ENCODE peak calls at places on chromosomes 11 and 22, in seven cellular contexts. One of them, this sample, is unnamed.

GRCh38 chr11:72569966-72570892 is 104.0 kb downstream of the PDE2A start:
- DNase-seq in kidney: no peak
- DNase-seq in left lung: no peak
- DNase-seq in Peyer's patch: no peak
- DNase-seq in prostate gland: no peak
- DNase-seq in transverse colon: no peak
- DNase-seq in heart left ventricle: no peak
- DNase-seq in this sample: no peak

GRCh38 chr11:96554236-96554635 is 164.4 kb downstream of the JRKL start:
- DNase-seq in kidney: no peak
- DNase-seq in left lung: no peak
- DNase-seq in Peyer's patch: no peak
- DNase-seq in prostate gland: no peak
- DNase-seq in transverse colon: no peak
- DNase-seq in heart left ventricle: no peak
- DNase-seq in this sample: no peak

GRCh38 chr11:106917973-106918372 is 100.3 kb downstream of the GUCY1A2 start:
- DNase-seq in kidney: no peak
- DNase-seq in left lung: no peak
- DNase-seq in Peyer's patch: no peak
- DNase-seq in prostate gland: no peak
- DNase-seq in transverse colon: no peak
- DNase-seq in heart left ventricle: no peak
- DNase-seq in this sample: no peak

GRCh38 chr11:107591098-107591445 is at the start of gene ELMOD1:
- DNase-seq in kidney: peak; percentile 79
- DNase-seq in left lung: peak; percentile 84
- DNase-seq in Peyer's patch: no peak
- DNase-seq in prostate gland: no peak
- DNase-seq in transverse colon: peak; percentile 19
- DNase-seq in heart left ventricle: peak; percentile 68
- DNase-seq in this sample: peak; percentile 36

GRCh38 chr11:111665779-111666178 is 63.5 kb downstream of the SIK2 start:
- DNase-seq in kidney: no peak
- DNase-seq in left lung: no peak
- DNase-seq in Peyer's patch: no peak
- DNase-seq in prostate gland: no peak
- DNase-seq in transverse colon: no peak
- DNase-seq in heart left ventricle: no peak
- DNase-seq in this sample: no peak

GRCh38 chr11:121841487-121842167 is 274.4 kb downstream of the BLID start:
- DNase-seq in kidney: no peak
- DNase-seq in left lung: peak; percentile 2
- DNase-seq in Peyer's patch: no peak
- DNase-seq in prostate gland: no peak
- DNase-seq in transverse colon: no peak
- DNase-seq in heart left ventricle: no peak
- DNase-seq in this sample: no peak

GRCh38 chr11:95925011-95925410 is 1.1 kb upstream of the MTMR2 start:
- DNase-seq in kidney: no peak
- DNase-seq in left lung: no peak
- DNase-seq in Peyer's patch: no peak
- DNase-seq in prostate gland: no peak
- DNase-seq in transverse colon: no peak
- DNase-seq in heart left ventricle: no peak
- DNase-seq in this sample: no peak

GRCh38 chr11:73399159-73400090 is 23.2 kb downstream of the RELT start:
- DNase-seq in kidney: no peak
- DNase-seq in left lung: no peak
- DNase-seq in Peyer's patch: no peak
- DNase-seq in prostate gland: no peak
- DNase-seq in transverse colon: no peak
- DNase-seq in heart left ventricle: no peak
- DNase-seq in this sample: no peak

GRCh38 chr11:10486161-10486840 is 31.2 kb downstream of the AMPD3 start:
- DNase-seq in kidney: no peak
- DNase-seq in left lung: no peak
- DNase-seq in Peyer's patch: no peak
- DNase-seq in prostate gland: no peak
- DNase-seq in transverse colon: no peak
- DNase-seq in heart left ventricle: no peak
- DNase-seq in this sample: no peak

GRCh38 chr11:1839204-1839923 is 583 bp downstream of the TNNI2 start:
- DNase-seq in kidney: no peak
- DNase-seq in left lung: no peak
- DNase-seq in Peyer's patch: no peak
- DNase-seq in prostate gland: no peak
- DNase-seq in transverse colon: no peak
- DNase-seq in heart left ventricle: peak; percentile 15
- DNase-seq in this sample: no peak

GRCh38 chr11:85643255-85643654 is 4.5 kb upstream of the TMEM126A start:
- DNase-seq in kidney: no peak
- DNase-seq in left lung: no peak
- DNase-seq in Peyer's patch: no peak
- DNase-seq in prostate gland: no peak
- DNase-seq in transverse colon: peak; percentile 16
- DNase-seq in heart left ventricle: peak; percentile 66
- DNase-seq in this sample: peak; percentile 19

GRCh38 chr11:70141490-70142014 is 61.5 kb upstream of the FADD start:
- DNase-seq in kidney: no peak
- DNase-seq in left lung: peak; percentile 56
- DNase-seq in Peyer's patch: no peak
- DNase-seq in prostate gland: no peak
- DNase-seq in transverse colon: no peak
- DNase-seq in heart left ventricle: no peak
- DNase-seq in this sample: peak; percentile 28

GRCh38 chr11:96154802-96155520 is 188.0 kb downstream of the MAML2 start:
- DNase-seq in kidney: no peak
- DNase-seq in left lung: no peak
- DNase-seq in Peyer's patch: no peak
- DNase-seq in prostate gland: no peak
- DNase-seq in transverse colon: no peak
- DNase-seq in heart left ventricle: no peak
- DNase-seq in this sample: no peak

GRCh38 chr11:115623021-115623451 is 118.8 kb upstream of the CADM1 start:
- DNase-seq in kidney: peak; percentile 94
- DNase-seq in left lung: peak; percentile 75
- DNase-seq in Peyer's patch: peak; percentile 16
- DNase-seq in prostate gland: peak; percentile 11
- DNase-seq in transverse colon: peak; percentile 59
- DNase-seq in heart left ventricle: peak; percentile 93
- DNase-seq in this sample: peak; percentile 90

GRCh38 chr11:99325807-99326206 is 305.1 kb downstream of the CNTN5 start:
- DNase-seq in kidney: no peak
- DNase-seq in left lung: no peak
- DNase-seq in Peyer's patch: no peak
- DNase-seq in prostate gland: no peak
- DNase-seq in transverse colon: no peak
- DNase-seq in heart left ventricle: no peak
- DNase-seq in this sample: no peak

GRCh38 chr11:59557940-59558643 is 46.8 kb downstream of the OR4D9 start:
- DNase-seq in kidney: no peak
- DNase-seq in left lung: no peak
- DNase-seq in Peyer's patch: no peak
- DNase-seq in prostate gland: no peak
- DNase-seq in transverse colon: no peak
- DNase-seq in heart left ventricle: no peak
- DNase-seq in this sample: no peak

GRCh38 chr11:116492600-116492999 is 280.2 kb downstream of the BUD13 start:
- DNase-seq in kidney: no peak
- DNase-seq in left lung: no peak
- DNase-seq in Peyer's patch: no peak
- DNase-seq in prostate gland: no peak
- DNase-seq in transverse colon: no peak
- DNase-seq in heart left ventricle: no peak
- DNase-seq in this sample: no peak

GRCh38 chr22:33578752-33579151 is 341.5 kb downstream of the LARGE1 start:
- DNase-seq in kidney: no peak
- DNase-seq in left lung: no peak
- DNase-seq in Peyer's patch: no peak
- DNase-seq in prostate gland: no peak
- DNase-seq in transverse colon: no peak
- DNase-seq in heart left ventricle: no peak
- DNase-seq in this sample: no peak

DNA sequence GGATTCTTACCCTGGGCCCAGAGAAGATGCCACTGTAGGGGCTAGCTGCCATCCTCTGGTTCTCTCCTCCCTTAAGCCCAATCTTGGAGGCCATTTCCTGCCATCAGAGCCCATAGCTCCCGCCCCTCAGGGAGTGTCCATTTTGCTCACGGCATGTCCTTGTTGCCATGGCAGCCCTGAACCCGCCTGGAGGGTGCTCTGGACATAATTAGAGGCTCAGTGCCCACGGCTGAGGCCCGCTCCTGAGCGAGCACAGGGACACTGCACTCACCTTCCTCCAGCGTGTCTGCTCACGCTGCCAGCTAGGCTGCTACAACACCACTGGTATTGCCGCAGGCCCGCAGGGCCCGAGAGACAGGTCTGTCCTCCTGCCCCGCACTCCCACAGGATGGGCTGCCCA is 11.1 kb upstream of the SUSD2 start:
- DNase-seq in kidney: no peak
- DNase-seq in left lung: no peak
- DNase-seq in Peyer's patch: no peak
- DNase-seq in prostate gland: no peak
- DNase-seq in transverse colon: no peak
- DNase-seq in heart left ventricle: no peak
- DNase-seq in this sample: no peak
- H3K36me3 ChIP-seq in kidney: peaks cover 21% of the 10 kb centered on the region
- H3K36me3 ChIP-seq in left lung: peaks cover 97% of the 10 kb centered on the region
- H3K36me3 ChIP-seq in Peyer's patch: no peaks in the 10 kb centered on the region
- H3K36me3 ChIP-seq in prostate gland: peaks cover 16% of the 10 kb centered on the region
- H3K36me3 ChIP-seq in transverse colon: peaks cover 29% of the 10 kb centered on the region
- H3K36me3 ChIP-seq in heart left ventricle: peaks cover 92% of the 10 kb centered on the region
- H3K36me3 ChIP-seq in this sample: peaks cover 7% of the 10 kb centered on the region

GRCh38 chr22:50201191-50202129 is 649 bp downstream of the SELENOO start:
- DNase-seq in kidney: no peak
- DNase-seq in left lung: no peak
- DNase-seq in Peyer's patch: no peak
- DNase-seq in prostate gland: no peak
- DNase-seq in transverse colon: no peak
- DNase-seq in heart left ventricle: peak; percentile 43
- DNase-seq in this sample: no peak

GRCh38 chr22:50200333-50201190 is at the start of gene SELENOO:
- DNase-seq in kidney: peak; percentile 97
- DNase-seq in left lung: peak; percentile 96
- DNase-seq in Peyer's patch: peak; percentile 92
- DNase-seq in prostate gland: peak; percentile 86
- DNase-seq in transverse colon: peak; percentile 95
- DNase-seq in heart left ventricle: peak; percentile 94
- DNase-seq in this sample: peak; percentile 95

GRCh38 chr22:50199251-50199721 is 1.5 kb upstream of the SELENOO start:
- DNase-seq in kidney: no peak
- DNase-seq in left lung: no peak
- DNase-seq in Peyer's patch: no peak
- DNase-seq in prostate gland: no peak
- DNase-seq in transverse colon: no peak
- DNase-seq in heart left ventricle: no peak
- DNase-seq in this sample: no peak

GRCh38 chr22:50198624-50199017 is 2.2 kb upstream of the SELENOO start:
- DNase-seq in kidney: no peak
- DNase-seq in left lung: no peak
- DNase-seq in Peyer's patch: no peak
- DNase-seq in prostate gland: no peak
- DNase-seq in transverse colon: no peak
- DNase-seq in heart left ventricle: no peak
- DNase-seq in this sample: no peak

DNA sequence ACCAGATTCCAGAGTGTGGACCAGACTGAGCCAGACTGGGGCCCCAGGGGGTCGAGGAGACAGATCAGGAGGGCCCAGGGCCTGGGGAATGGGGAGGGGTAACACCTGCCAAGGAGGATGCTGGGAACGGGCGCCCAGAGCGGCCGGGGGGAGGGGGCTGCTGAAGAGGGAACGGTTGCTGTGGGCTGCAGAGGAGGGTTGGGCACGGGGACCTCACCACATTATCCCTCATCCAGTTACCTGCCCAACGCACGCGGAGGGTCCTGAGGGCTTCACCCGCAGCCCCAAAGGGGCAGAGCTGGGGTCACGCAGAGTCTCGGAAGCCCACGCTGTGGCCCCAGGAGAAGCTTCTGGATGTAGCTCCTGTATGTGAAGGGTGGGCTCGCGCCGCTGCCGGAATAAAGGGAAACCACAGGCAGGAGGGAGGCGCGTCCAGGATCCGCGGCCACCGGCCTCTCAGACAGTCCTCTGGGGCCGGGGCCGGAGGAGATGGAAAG is 927 bp upstream of the SELENOO start:
- DNase-seq in kidney: no peak
- DNase-seq in left lung: no peak
- DNase-seq in Peyer's patch: no peak
- DNase-seq in prostate gland: no peak
- DNase-seq in transverse colon: no peak
- DNase-seq in heart left ventricle: no peak
- DNase-seq in this sample: no peak
- H3K27ac ChIP-seq in kidney: no peak overlapping the region
- H3K27ac ChIP-seq in left lung: peak overlapping the region; percentile 80
- H3K27ac ChIP-seq in Peyer's patch: peak overlapping the region; percentile 92
- H3K27ac ChIP-seq in prostate gland: peak overlapping the region; percentile 73
- H3K27ac ChIP-seq in transverse colon: peak overlapping the region; percentile 85
- H3K27ac ChIP-seq in heart left ventricle: peak overlapping the region; percentile 78
- H3K27ac ChIP-seq in this sample: peak overlapping the region; percentile 85

GRCh38 chr11:63277345-63277943 is 34.0 kb upstream of the SLC22A25 start:
- DNase-seq in kidney: no peak
- DNase-seq in left lung: no peak
- DNase-seq in Peyer's patch: no peak
- DNase-seq in prostate gland: no peak
- DNase-seq in transverse colon: no peak
- DNase-seq in heart left ventricle: no peak
- DNase-seq in this sample: no peak
- TF ChIP-seq CTCF in kidney: no peak
- TF ChIP-seq CTCF in left lung: no peak
- TF ChIP-seq CTCF in Peyer's patch: no peak
- TF ChIP-seq CTCF in prostate gland: no peak
- TF ChIP-seq CTCF in transverse colon: no peak
- TF ChIP-seq CTCF in heart left ventricle: no peak
- TF ChIP-seq CTCF in this sample: no peak

DNA sequence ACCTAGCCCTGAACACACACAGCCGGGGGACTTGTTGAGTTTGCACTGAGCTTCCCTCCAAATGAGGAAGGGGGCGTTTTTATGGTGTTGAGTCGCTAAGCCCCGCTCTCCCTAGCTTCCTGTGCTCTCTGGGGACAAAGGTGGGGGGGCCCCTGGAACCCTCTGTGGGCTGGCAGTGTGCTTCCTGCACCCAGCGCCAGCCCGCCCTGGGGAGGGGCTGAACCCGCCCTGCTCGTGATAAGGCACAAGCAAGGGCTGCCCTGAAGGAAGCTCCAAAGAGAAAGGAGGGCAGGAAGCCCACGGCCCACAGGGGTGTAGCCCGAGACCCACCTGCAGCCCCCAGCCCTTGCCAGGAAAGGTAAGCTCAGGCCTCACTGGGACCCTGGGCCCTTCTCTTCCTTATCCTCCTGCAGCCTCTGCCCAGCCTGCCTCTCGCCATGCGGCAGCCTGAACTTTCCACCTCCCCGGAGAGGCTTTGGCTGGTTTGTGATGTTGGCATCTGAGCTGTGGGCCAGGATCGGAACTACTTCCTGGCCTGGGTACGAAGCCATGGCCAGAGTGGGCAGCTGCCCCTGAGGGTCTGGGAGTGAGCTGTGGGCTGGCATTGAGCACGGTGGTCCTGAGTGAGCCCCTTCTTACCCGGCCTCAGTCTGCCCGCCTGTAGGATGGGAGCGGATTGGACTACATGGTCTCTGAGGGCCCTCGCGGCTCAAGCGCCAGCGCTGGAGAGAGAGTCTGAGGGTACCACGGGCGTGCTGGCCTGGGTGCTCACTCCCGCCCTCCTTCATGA is at the start of gene FERMT3:
- DNase-seq in kidney: peak; percentile 90
- DNase-seq in left lung: peak; percentile 94
- DNase-seq in Peyer's patch: peak; percentile 91
- DNase-seq in prostate gland: no peak
- DNase-seq in transverse colon: peak; percentile 90
- DNase-seq in heart left ventricle: peak; percentile 78
- DNase-seq in this sample: peak; percentile 64
- H3K36me3 ChIP-seq in kidney: peaks cover 15% of the 10 kb centered on the region
- H3K36me3 ChIP-seq in left lung: peaks cover 84% of the 10 kb centered on the region
- H3K36me3 ChIP-seq in Peyer's patch: peaks cover 3% of the 10 kb centered on the region
- H3K36me3 ChIP-seq in prostate gland: peaks cover 5% of the 10 kb centered on the region
- H3K36me3 ChIP-seq in transverse colon: peaks cover 18% of the 10 kb centered on the region
- H3K36me3 ChIP-seq in heart left ventricle: peaks cover 48% of the 10 kb centered on the region
- H3K36me3 ChIP-seq in this sample: peaks cover 49% of the 10 kb centered on the region

This sample was measured in heart right ventricle.